ENCODE peak calls at places on chromosomes 5 and 9, in eight cellular contexts. W is stimulated activated naive CD4-positive, alpha-beta T cell; M is A673; X is stimulated activated CD8-positive, alpha-beta memory T cell treated with anti-CD3 and anti-CD28 coated beads, Interleukin-2, amount 100 ng/mL, for 48 hours; A is colonic mucosa; P is Right ventricle myocardium inferior; K is NT2/D1; T is transverse colon. V is an unnamed sample.

GRCh38 chr5:177545487-177546261 is 8.7 kb downstream of the FAM193B start:
- DNase-seq in W (no peak), M (peak; percentile 26), X (no peak), A (peak; percentile 37), P (no peak), K (no peak), T (peak; percentile 59), V (no peak)

GRCh38 chr9:134173127-134174072 is 9.0 kb upstream of the RNU6ATAC start:
- DNase-seq in W (no peak), M (no peak), X (no peak), A (no peak), P (peak; percentile 55), K (no peak), T (no peak), V (peak; percentile 47)

GRCh38 chr5:56129288-56129687 is 103.8 kb downstream of the ANKRD55 start:
- DNase-seq in W (no peak), M (no peak), X (no peak), A (no peak), P (no peak), K (no peak), T (no peak), V (no peak)

GRCh38 chr9:128503870-128504269 is 649 bp upstream of the GLE1 start:
- DNase-seq in W (no peak), M (no peak), X (no peak), A (peak; percentile 48), P (no peak), K (no peak), T (peak; percentile 32), V (peak; percentile 34)

GRCh38 chr9:16918920-16919319 is 48.5 kb upstream of the BNC2 start:
- DNase-seq in W (no peak), M (no peak), X (no peak), A (no peak), P (no peak), K (no peak), T (no peak), V (no peak)

GRCh38 chr5:137619191-137619870 is 116.6 kb downstream of the KLHL3 start:
- DNase-seq in W (no peak), M (peak; percentile 37), X (no peak), A (no peak), P (peak; percentile 84), K (no peak), T (no peak), V (no peak)

GRCh38 chr9:84382728-84383127 is 42.2 kb upstream of the SLC28A3 start:
- DNase-seq in W (no peak), M (no peak), X (no peak), A (no peak), P (no peak), K (no peak), T (no peak), V (no peak)

GRCh38 chr5:113161806-113162205 is 185.2 kb downstream of the DCP2 start:
- DNase-seq in W (no peak), M (peak; percentile 12), X (no peak), A (no peak), P (peak; percentile 75), K (no peak), T (no peak), V (no peak)

GRCh38 chr5:76081811-76082783 is 1.1 kb upstream of the SV2C start:
- DNase-seq in W (no peak), M (no peak), X (no peak), A (no peak), P (peak; percentile 71), K (no peak), T (no peak), V (peak; percentile 48)

GRCh38 chr5:71014186-71014585 is 11.0 kb downstream of the NAIP start:
- DNase-seq in W (no peak), M (no peak), X (no peak), A (no peak), P (no peak), K (no peak), T (no peak), V (peak; percentile 27)

GRCh38 chr9:116939605-116940004 is 252.5 kb downstream of the TRIM32 start:
- DNase-seq in W (no peak), M (no peak), X (no peak), A (no peak), P (no peak), K (no peak), T (no peak), V (no peak)

GRCh38 chr5:137320056-137321045 is 178.8 kb downstream of the SPOCK1 start:
- DNase-seq in W (no peak), M (peak; percentile 69), X (no peak), A (peak; percentile 40), P (no peak), K (peak; percentile 57), T (no peak), V (peak; percentile 63)

GRCh38 chr5:76736679-76737078 is 20.8 kb downstream of the F2R start:
- DNase-seq in W (no peak), M (no peak), X (no peak), A (no peak), P (no peak), K (no peak), T (no peak), V (no peak)

GRCh38 chr9:91740713-91741112 is 209.3 kb downstream of the ROR2 start:
- DNase-seq in W (no peak), M (peak; percentile 40), X (no peak), A (peak; percentile 34), P (no peak), K (no peak), T (peak; percentile 58), V (peak; percentile 57)

V was measured in mucosa of descending colon.